ENCODE peak calls at places on chromosomes 13 and 19, in seven cellular contexts. R is H9, E is type B pancreatic cell, I is endothelial cell, Q is nephron progenitor cell, G is hepatocyte, T is heart right ventricle. O is an unnamed sample.

GRCh38 chr13:23467048-23467931 is 33.8 kb upstream of the SACS start:
- DNase-seq in R (no peak), E (no peak), I (no peak), Q (no peak), G (no peak), T (no peak), O (no peak)

GRCh38 chr13:71320452-71320851 is 546.6 kb downstream of the DACH1 start:
- DNase-seq in R (no peak), E (no peak), I (peak; percentile 41), Q (no peak), G (peak; percentile 23), T (no peak), O (no peak)

GRCh38 chr13:107124129-107124718 is 556.3 kb upstream of the ARGLU1 start:
- DNase-seq in R (no peak), E (no peak), I (no peak), Q (no peak), G (peak; percentile 38), T (no peak), O (no peak)

GRCh38 chr19:5397804-5398692 is 57.2 kb upstream of the ZNRF4 start:
- DNase-seq in R (peak; percentile 65), E (no peak), I (peak; percentile 55), Q (peak; percentile 47), G (peak; percentile 43), T (no peak), O (no peak)

GRCh38 chr13:93502987-93503386 is 276.4 kb downstream of the GPC6 start:
- DNase-seq in R (no peak), E (no peak), I (no peak), Q (no peak), G (no peak), T (no peak), O (no peak)

GRCh38 chr19:10353793-10354391 is 14.5 kb upstream of the ICAM3 start:
- DNase-seq in R (peak; percentile 99), E (peak; percentile 86), I (peak; percentile 75), Q (peak; percentile 99), G (peak; percentile 78), T (peak; percentile 85), O (peak; percentile 60)

GRCh38 chr19:43441736-43442135 is 23.7 kb downstream of the LYPD3 start:
- DNase-seq in R (no peak), E (no peak), I (no peak), Q (no peak), G (no peak), T (no peak), O (no peak)

GRCh38 chr13:51500687-51501086 is 47.9 kb upstream of the INTS6 start:
- DNase-seq in R (no peak), E (no peak), I (no peak), Q (no peak), G (no peak), T (no peak), O (no peak)

GRCh38 chr19:12580180-12580694 is 29.0 kb upstream of the ZNF564 start:
- DNase-seq in R (no peak), E (no peak), I (no peak), Q (no peak), G (no peak), T (no peak), O (no peak)

GRCh38 chr13:35814573-35814972 is 316.6 kb downstream of the DCLK1 start:
- DNase-seq in R (no peak), E (no peak), I (no peak), Q (no peak), G (no peak), T (no peak), O (no peak)

GRCh38 chr13:74683411-74683810 is 549.2 kb upstream of the KLF12 start:
- DNase-seq in R (no peak), E (no peak), I (peak; percentile 29), Q (no peak), G (no peak), T (no peak), O (no peak)

DNA sequence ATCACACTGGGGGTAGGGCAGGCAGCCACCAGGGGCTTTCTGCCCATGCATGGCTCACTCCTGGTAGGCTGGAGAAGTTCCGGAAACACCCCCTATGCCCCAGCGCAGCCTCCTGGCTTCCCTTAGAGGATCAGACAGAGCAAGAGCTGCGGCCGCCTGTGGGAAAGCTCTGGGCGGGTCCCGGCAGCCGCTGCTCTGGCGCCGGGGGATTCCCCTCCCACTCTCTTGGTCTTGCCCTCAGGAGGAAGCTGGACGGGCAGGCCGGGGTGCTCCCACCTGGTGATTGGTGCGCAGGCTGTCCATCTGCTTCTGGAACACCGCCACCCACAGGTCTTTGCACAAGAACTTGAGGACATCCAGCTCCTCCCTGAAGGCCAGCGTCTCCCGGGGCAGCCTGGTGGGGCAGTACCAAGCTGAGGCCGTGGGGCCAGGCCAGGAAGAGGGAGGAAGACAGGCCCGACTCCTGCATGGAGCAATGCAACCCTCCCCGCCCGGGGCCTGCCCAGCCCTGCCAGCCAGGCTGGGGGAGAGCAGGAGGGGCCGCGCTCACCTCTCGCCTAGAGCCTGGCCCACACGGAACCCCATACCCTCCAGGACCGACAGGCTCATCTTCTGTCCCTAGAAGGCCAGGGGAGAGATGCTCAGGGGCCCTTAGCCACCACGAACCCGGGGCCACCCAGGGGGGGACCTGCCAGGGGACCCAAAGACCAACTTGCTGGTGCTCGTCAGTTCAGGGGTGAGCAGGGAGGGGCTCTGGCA is 4.0 kb upstream of the NKPD1 start:
- DNase-seq in R (peak; percentile 96), E (no peak), I (no peak), Q (peak; percentile 46), G (peak; percentile 88), T (peak; percentile 36), O (no peak)
- TF ChIP-seq CTCF in R (peak; percentile 22), E (no peak), I (no peak), Q (no peak), G (peak; percentile 5), T (no peak), O (no peak)

GRCh38 chr13:29763426-29764180 is 86.8 kb downstream of the UBL3 start:
- DNase-seq in R (no peak), E (no peak), I (no peak), Q (no peak), G (no peak), T (no peak), O (no peak)

GRCh38 chr13:29758591-29759114 is 91.8 kb downstream of the UBL3 start:
- DNase-seq in R (no peak), E (no peak), I (no peak), Q (no peak), G (no peak), T (no peak), O (no peak)

GRCh38 chr13:29760561-29760960 is 89.9 kb downstream of the UBL3 start:
- DNase-seq in R (no peak), E (no peak), I (no peak), Q (no peak), G (no peak), T (no peak), O (no peak)

GRCh38 chr13:29761160-29761559 is 89.3 kb downstream of the UBL3 start:
- DNase-seq in R (no peak), E (no peak), I (no peak), Q (no peak), G (no peak), T (no peak), O (no peak)

DNA sequence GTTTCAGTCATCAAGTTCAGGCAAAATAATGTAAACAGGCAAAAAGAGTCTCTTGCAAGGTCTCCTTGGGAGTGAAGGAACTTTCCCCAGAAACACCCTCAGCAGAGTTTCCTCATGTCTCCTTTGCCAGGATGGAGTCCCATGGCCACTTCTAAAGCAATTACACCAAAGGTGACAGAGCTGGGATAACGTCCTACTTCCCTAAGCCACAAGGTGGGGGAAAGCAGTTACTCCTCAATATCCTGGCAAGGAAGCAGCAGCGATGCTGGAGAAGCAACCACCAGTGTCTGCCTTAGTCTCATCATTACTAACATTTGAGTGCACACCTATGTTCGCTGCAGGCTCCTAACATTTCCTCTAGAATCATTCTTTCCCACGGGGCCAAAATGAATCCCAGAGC is 88.6 kb downstream of the UBL3 start:
- DNase-seq in R (no peak), E (no peak), I (no peak), Q (no peak), G (no peak), T (no peak), O (no peak)
- TF ChIP-seq CTCF in R (peak; percentile 52), E (no peak), I (no peak), Q (no peak), G (no peak), T (no peak), O (peak; percentile 11)

GRCh38 chr19:8595651-8596050 is 14.9 kb downstream of the ADAMTS10 start:
- DNase-seq in R (no peak), E (no peak), I (no peak), Q (no peak), G (no peak), T (no peak), O (no peak)

GRCh38 chr19:8589177-8589714 is 12.0 kb upstream of the MYO1F start:
- DNase-seq in R (no peak), E (no peak), I (no peak), Q (no peak), G (no peak), T (no peak), O (no peak)

GRCh38 chr19:8592231-8593009 is 15.2 kb upstream of the MYO1F start:
- DNase-seq in R (peak; percentile 100), E (peak; percentile 96), I (peak; percentile 99), Q (peak; percentile 100), G (peak; percentile 99), T (peak; percentile 95), O (peak; percentile 94)

GRCh38 chr19:8596168-8596567 is 14.3 kb downstream of the ADAMTS10 start:
- DNase-seq in R (no peak), E (no peak), I (no peak), Q (no peak), G (no peak), T (no peak), O (no peak)

DNA sequence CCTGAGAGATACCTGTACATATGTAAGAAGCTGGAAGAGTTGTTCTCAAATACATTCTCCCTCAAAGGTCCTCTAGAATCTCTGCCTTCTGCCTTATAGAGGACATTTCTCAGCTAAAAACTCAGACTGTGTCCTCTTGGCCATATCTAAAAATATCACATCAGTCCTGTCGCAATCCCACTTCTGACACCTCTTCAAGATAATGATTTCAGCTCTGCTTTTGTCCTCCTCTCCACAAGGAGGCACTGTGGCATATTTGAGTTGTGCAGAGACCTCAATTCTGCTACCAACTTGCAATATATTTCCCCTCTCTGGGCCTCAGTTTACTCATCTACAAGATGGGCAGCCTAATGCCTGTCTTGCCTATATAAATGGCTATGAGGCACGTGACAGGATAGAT is 16.6 kb downstream of the ADAMTS10 start:
- DNase-seq in R (no peak), E (no peak), I (no peak), Q (no peak), G (no peak), T (no peak), O (no peak)
- TF ChIP-seq CTCF in R (peak; percentile 47), E (peak; percentile 40), I (peak; percentile 37), Q (no peak), G (peak; percentile 16), T (no peak), O (peak; percentile 14)

DNA sequence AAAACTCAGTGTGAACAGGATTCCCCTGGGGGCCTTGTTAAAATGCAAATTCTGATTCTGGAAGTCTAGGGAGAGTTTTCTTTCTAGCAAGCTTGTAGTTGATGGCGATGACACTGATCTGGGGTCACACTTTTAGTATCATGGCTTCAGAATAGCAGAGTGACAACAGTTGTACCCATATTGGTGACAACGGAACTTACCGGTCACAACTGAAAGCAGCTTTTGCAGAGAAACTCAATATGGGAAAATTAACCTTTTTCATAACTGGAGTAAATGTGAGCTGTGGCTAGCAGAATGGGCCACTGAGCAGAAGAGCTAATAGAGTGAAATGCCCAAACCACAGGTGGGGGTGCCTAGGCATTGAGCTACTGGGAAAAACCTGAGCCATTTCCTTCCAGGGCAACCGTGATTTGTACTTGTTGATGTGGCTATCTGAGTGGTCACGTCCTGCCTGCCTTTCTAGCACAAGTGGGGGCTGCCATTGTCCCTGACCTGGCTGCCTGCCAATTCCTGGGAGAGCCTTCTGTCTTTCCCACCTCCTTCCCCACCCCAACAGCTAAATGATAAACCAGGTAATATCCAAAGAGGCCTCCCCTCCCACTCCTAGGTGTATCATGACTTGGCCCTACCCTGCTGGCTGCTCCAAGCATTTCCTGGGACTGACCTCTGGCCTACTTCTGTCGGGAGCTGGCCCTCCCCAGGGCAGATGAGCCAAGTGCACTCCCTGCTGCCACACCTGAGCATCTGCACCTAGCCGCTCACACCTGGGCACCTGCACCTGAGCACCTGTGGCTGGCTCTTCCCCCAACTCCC is 1.7 kb upstream of the SLC10A2 start:
- DNase-seq in R (peak; percentile 87), E (no peak), I (no peak), Q (no peak), G (peak; percentile 48), T (no peak), O (no peak)
- TF ChIP-seq CTCF in R (peak; percentile 60), E (no peak), I (no peak), Q (no peak), G (peak; percentile 21), T (no peak), O (no peak)

O was measured in progenitor cell of endocrine pancreas.